ENCODE peak calls at places on chromosome 4, in five cellular contexts. T is activated naive CD4-positive, alpha-beta T cell; A is hippocampal formation; E is posterior vena cava; L is activated CD4-positive, alpha-beta T cell treated with anti-CD3 and anti-CD28 coated beads, Interleukin-2, amount 10 ng/mL, durations not matched to agents 7 days and 5 days. H is an unnamed sample.

GRCh38 chr4:105632599-105632998 is 75.9 kb downstream of the INTS12 start:
- DNase-seq in T (no peak), A (no peak), E (no peak), L (no peak), H (no peak)

GRCh38 chr4:130026185-130026584 is 930.2 kb downstream of the C4orf33 start:
- DNase-seq in T (no peak), A (no peak), E (no peak), L (no peak), H (no peak)

GRCh38 chr4:42641155-42641554 is 15.8 kb downstream of the ATP8A1 start:
- DNase-seq in T (no peak), A (no peak), E (no peak), L (no peak), H (no peak)

GRCh38 chr4:147620315-147620714 is 3.1 kb downstream of the TMEM184C start:
- DNase-seq in T (no peak), A (no peak), E (no peak), L (no peak), H (no peak)

GRCh38 chr4:24091632-24092240 is 201.9 kb upstream of the PPARGC1A start:
- DNase-seq in T (no peak), A (peak), E (no peak), L (no peak), H (no peak)

GRCh38 chr4:43339435-43339834 is 446.9 kb downstream of the GRXCR1 start:
- DNase-seq in T (no peak), A (no peak), E (no peak), L (no peak), H (peak)

GRCh38 chr4:174757736-174758135 is 71.3 kb downstream of the GLRA3 start:
- DNase-seq in T (no peak), A (no peak), E (no peak), L (no peak), H (no peak)

GRCh38 chr4:185969657-185970056 is 99.3 kb upstream of the TLR3 start:
- DNase-seq in T (no peak), A (no peak), E (no peak), L (no peak), H (peak)

GRCh38 chr4:183264614-183265013 is 55.5 kb downstream of the CLDN22 start:
- DNase-seq in T (no peak), A (no peak), E (no peak), L (no peak), H (no peak)

GRCh38 chr4:68360570-68360969 is 10.7 kb upstream of the YTHDC1 start:
- DNase-seq in T (no peak), A (no peak), E (no peak), L (no peak), H (no peak)

GRCh38 chr4:149999485-150000074 is 78.7 kb upstream of the DCLK2 start:
- DNase-seq in T (no peak), A (peak), E (no peak), L (peak), H (peak)

GRCh38 chr4:23060776-23061175 is 368.0 kb downstream of the GBA3 start:
- DNase-seq in T (no peak), A (no peak), E (no peak), L (no peak), H (peak)

GRCh38 chr4:138055890-138056289 is 186.3 kb downstream of the SLC7A11 start:
- DNase-seq in T (no peak), A (no peak), E (no peak), L (no peak), H (no peak)

GRCh38 chr4:52873861-52874343 is 11.8 kb downstream of the RASL11B start:
- DNase-seq in T (no peak), A (no peak), E (no peak), L (no peak), H (peak)

GRCh38 chr4:152021788-152022438 is 261.1 kb upstream of the GATB start:
- DNase-seq in T (no peak), A (peak), E (no peak), L (no peak), H (no peak)

GRCh38 chr4:138734746-138735145 is 280.8 kb upstream of the NOCT start:
- DNase-seq in T (no peak), A (no peak), E (no peak), L (no peak), H (peak)

GRCh38 chr4:185086053-185086452 is 57.0 kb upstream of the SLC25A4 start:
- DNase-seq in T (no peak), A (no peak), E (no peak), L (no peak), H (no peak)